ENCODE peak calls at places on chromosomes 16 and 17, in nine cellular contexts. R is K562; U is hypothalamus; Q is T-helper 17 cell; P is T-helper 1 cell; C is activated CD4-positive, CD25-positive, alpha-beta regulatory T cell; N is NCI-H2081; O is Right ventricle myocardium superior; H is stimulated activated CD8-positive, alpha-beta memory T cell treated with anti-CD3 and anti-CD28 coated beads, Interleukin-15, amount 100 ng/mL, for 48 hours. T is an unnamed sample.

GRCh38 chr16:88773812-88774291 is 11.2 kb downstream of the PIEZO1 start:
- DNase-seq in Q (no peak), O (peak; percentile 85), C (no peak), U (no peak), R (peak; percentile 93), H (no peak), P (no peak), N (no peak), T (no peak)

GRCh38 chr17:36505171-36505570 is 18.7 kb downstream of the ZNHIT3 start:
- DNase-seq in C (no peak), Q (no peak), O (no peak), H (no peak), R (no peak), N (no peak), P (no peak), U (no peak), T (no peak)

GRCh38 chr16:49598386-49599170 is 225.0 kb downstream of the C16orf78 start:
- DNase-seq in R (no peak), Q (no peak), N (no peak), P (no peak), C (no peak), O (no peak), U (no peak), H (no peak), T (no peak)

GRCh38 chr17:35510031-35510430 is 27.4 kb downstream of the SLFN12L start:
- DNase-seq in H (no peak), P (no peak), N (no peak), U (no peak), C (no peak), Q (no peak), R (no peak), O (no peak), T (no peak)

GRCh38 chr16:920722-921121 is 50.1 kb downstream of the LMF1 start:
- DNase-seq in P (no peak), U (no peak), Q (no peak), N (no peak), H (no peak), R (no peak), O (peak; percentile 48), C (no peak), T (no peak)

GRCh38 chr16:66389256-66390175 is 23.0 kb downstream of the CDH5 start:
- DNase-seq in U (no peak), N (no peak), H (no peak), O (no peak), P (no peak), R (no peak), Q (no peak), C (no peak), T (no peak)

GRCh38 chr16:70430667-70431536 is 8.0 kb downstream of the ST3GAL2 start:
- DNase-seq in C (no peak), N (no peak), U (no peak), R (peak; percentile 87), O (no peak), P (peak; percentile 36), H (no peak), Q (peak; percentile 50), T (peak; percentile 87)

GRCh38 chr16:25089346-25089745 is 22.2 kb upstream of the LCMT1 start:
- DNase-seq in R (no peak), P (no peak), C (no peak), O (no peak), N (no peak), H (no peak), U (no peak), Q (no peak), T (no peak)

GRCh38 chr17:8941980-8942617 is 23.4 kb downstream of the PIK3R5 start:
- DNase-seq in N (no peak), P (no peak), O (no peak), U (no peak), Q (no peak), H (no peak), C (no peak), R (no peak), T (no peak)

GRCh38 chr16:78227855-78228254 is 128.4 kb downstream of the WWOX start:
- DNase-seq in H (no peak), Q (no peak), R (peak; percentile 17), N (peak; percentile 17), U (no peak), C (no peak), P (no peak), O (no peak), T (no peak)

GRCh38 chr17:36221187-36221586 is 10.3 kb downstream of the CCL4L2 start:
- DNase-seq in Q (no peak), U (no peak), N (no peak), P (no peak), H (no peak), O (no peak), R (no peak), C (no peak), T (no peak)

GRCh38 chr16:25026621-25027020 is 11.5 kb upstream of the ARHGAP17 start:
- DNase-seq in O (no peak), C (no peak), H (no peak), P (no peak), R (no peak), Q (no peak), N (no peak), U (no peak), T (no peak)

GRCh38 chr17:12078791-12079190 is 58.1 kb downstream of the MAP2K4 start:
- DNase-seq in H (no peak), O (no peak), C (no peak), Q (no peak), R (no peak), N (no peak), U (no peak), P (no peak), T (no peak)

GRCh38 chr16:68920349-68920748 is 77.0 kb downstream of the TANGO6 start:
- DNase-seq in R (no peak), H (no peak), Q (no peak), O (no peak), U (no peak), N (no peak), C (no peak), P (no peak), T (no peak)

GRCh38 chr16:26672206-26672605 is 394.5 kb upstream of the C16orf82 start:
- DNase-seq in Q (no peak), P (no peak), H (peak; percentile 44), R (no peak), C (no peak), O (no peak), N (no peak), U (no peak), T (no peak)

GRCh38 chr16:81796035-81796434 is 16.9 kb downstream of the PLCG2 start:
- DNase-seq in P (no peak), Q (no peak), R (no peak), H (no peak), N (no peak), O (no peak), U (no peak), C (no peak), T (no peak)

GRCh38 chr17:77106874-77107358 is 33.9 kb upstream of the SEC14L1 start:
- DNase-seq in P (no peak), Q (no peak), H (no peak), C (no peak), U (no peak), O (no peak), R (no peak), N (no peak), T (no peak)

GRCh38 chr17:47742319-47743181 is 9.5 kb downstream of the TBX21 start:
- DNase-seq in N (peak; percentile 18), R (peak; percentile 79), C (no peak), Q (no peak), P (no peak), U (no peak), O (no peak), H (no peak), T (no peak)

GRCh38 chr16:87463722-87464690 is 28.8 kb downstream of the ZCCHC14 start:
- DNase-seq in R (peak; percentile 42), O (no peak), U (no peak), Q (no peak), P (no peak), H (peak; percentile 35), C (no peak), N (no peak), T (peak; percentile 21)

GRCh38 chr17:55601874-55602364 is 90.7 kb upstream of the SMIM36 start:
- DNase-seq in H (no peak), U (no peak), R (peak; percentile 22), O (no peak), P (no peak), N (peak; percentile 2), Q (no peak), C (no peak), T (no peak)

GRCh38 chr17:1069847-1070246 is 72.9 kb downstream of the TIMM22 start:
- DNase-seq in U (no peak), N (no peak), Q (no peak), H (no peak), O (peak; percentile 15), R (no peak), P (no peak), C (no peak), T (no peak)

GRCh38 chr16:48284772-48285409 is 37.6 kb upstream of the ABCC11 start:
- DNase-seq in C (no peak), Q (no peak), P (no peak), U (no peak), N (no peak), R (no peak), O (no peak), H (no peak), T (peak; percentile 8)

GRCh38 chr17:79097226-79098055 is 22.8 kb downstream of the ENGASE start:
- DNase-seq in O (no peak), N (no peak), P (no peak), R (peak; percentile 49), U (no peak), Q (no peak), H (no peak), C (no peak), T (no peak)

GRCh38 chr17:48023408-48024148 is 14.0 kb downstream of the COPZ2 start:
- DNase-seq in N (peak; percentile 85), O (peak; percentile 92), C (no peak), P (peak; percentile 30), Q (peak; percentile 43), R (no peak), U (peak; percentile 51), H (no peak), T (peak; percentile 67)

GRCh38 chr16:51165043-51165442 is 14.0 kb upstream of the SALL1 start:
- DNase-seq in O (no peak), C (no peak), R (no peak), H (no peak), P (no peak), N (no peak), U (no peak), Q (no peak), T (no peak)

GRCh38 chr16:57592591-57593003 is 35.8 kb upstream of the ADGRG1 start:
- DNase-seq in P (peak; percentile 33), U (no peak), H (peak; percentile 81), N (no peak), R (no peak), Q (peak; percentile 32), O (peak; percentile 56), C (no peak), T (peak; percentile 89)

GRCh38 chr16:3953728-3954410 is 73.4 kb upstream of the CREBBP start:
- DNase-seq in C (no peak), P (no peak), H (no peak), R (no peak), Q (no peak), O (peak; percentile 48), U (no peak), N (no peak), T (no peak)

GRCh38 chr16:15592324-15592723 is 50.6 kb downstream of the MARF1 start:
- DNase-seq in R (no peak), N (no peak), H (no peak), P (no peak), U (no peak), C (no peak), O (no peak), Q (no peak), T (no peak)

GRCh38 chr17:75288784-75289121 is 480 bp downstream of the SLC25A19 start:
- DNase-seq in U (no peak), H (peak; percentile 41), R (peak; percentile 55), C (peak; percentile 43), Q (peak; percentile 39), N (peak; percentile 65), O (peak; percentile 55), P (no peak), T (no peak)

GRCh38 chr16:1021553-1022160 is 40.1 kb downstream of the SOX8 start:
- DNase-seq in N (no peak), P (no peak), O (no peak), C (no peak), H (no peak), R (no peak), U (no peak), Q (no peak), T (no peak)

GRCh38 chr16:84330685-84331050 is 36.0 kb downstream of the WFDC1 start:
- DNase-seq in Q (no peak), N (no peak), C (no peak), H (no peak), R (no peak), P (no peak), O (no peak), U (no peak), T (no peak)

T was measured in HL-60.